ENCODE peak calls at places on chromosomes 5 and 9, in five cellular contexts. S, A, T, X and V are unnamed samples.
A peak's percentile ranks its signal among the peaks of the same experiment; 100 is the strongest.

GRCh38 chr9:97710356-97711222 is 13.4 kb upstream of the XPA start:
- DNase-seq in S (peak; percentile 48), A (peak; percentile 85), T (peak; percentile 52), X (peak; percentile 60), V (peak; percentile 56)

GRCh38 chr5:154309805-154310204 is 119.3 kb downstream of the GALNT10 start:
- DNase-seq in S (no peak), A (no peak), T (no peak), X (no peak), V (no peak)

GRCh38 chr5:54442271-54442670 is 13.2 kb upstream of the HSPB3 start:
- DNase-seq in S (no peak), A (no peak), T (no peak), X (no peak), V (no peak)

GRCh38 chr5:140966293-140967225 is at the start of gene PCDHAC2:
- DNase-seq in S (no peak), A (peak; percentile 48), T (no peak), X (no peak), V (peak; percentile 70)

GRCh38 chr5:144567416-144567770 is 396.7 kb downstream of the KCTD16 start:
- DNase-seq in S (no peak), A (no peak), T (no peak), X (no peak), V (no peak)

GRCh38 chr5:155053482-155053881 is 39.9 kb downstream of the KIF4B start:
- DNase-seq in S (no peak), A (no peak), T (no peak), X (no peak), V (no peak)

GRCh38 chr9:108434502-108434901 is 421.3 kb downstream of the ACTL7B start:
- DNase-seq in S (no peak), A (no peak), T (no peak), X (no peak), V (no peak)

GRCh38 chr5:39775058-39775457 is 350.3 kb upstream of the DAB2 start:
- DNase-seq in S (no peak), A (no peak), T (no peak), X (no peak), V (no peak)

GRCh38 chr9:76438841-76439588 is 20.0 kb upstream of the GCNT1 start:
- DNase-seq in S (no peak), A (no peak), T (no peak), X (no peak), V (no peak)

GRCh38 chr9:126614088-126614454 is 343 bp downstream of the LMX1B start:
- DNase-seq in S (peak; percentile 29), A (no peak), T (peak; percentile 9), X (no peak), V (peak; percentile 85)

GRCh38 chr9:684055-684949 is 157.2 kb upstream of the DMRT1 start:
- DNase-seq in S (no peak), A (no peak), T (no peak), X (no peak), V (peak; percentile 29)

GRCh38 chr9:123348317-123348992 is 7.5 kb upstream of the CRB2 start:
- DNase-seq in S (no peak), A (no peak), T (no peak), X (no peak), V (no peak)

GRCh38 chr9:137656416-137656815 is 37.6 kb downstream of the EHMT1 start:
- DNase-seq in S (no peak), A (no peak), T (no peak), X (no peak), V (no peak)